ENCODE peak calls at places on chromosomes 13 and 19, in four cellular contexts. D is ovary, Q is A549, T is suprapubic skin. E is an unnamed sample.

GRCh38 chr13:78603240-78603947 is at the start of gene POU4F1:
- DNase-seq in D (no peak), T (no peak), Q (peak; percentile 76), E (no peak)

GRCh38 chr19:2266183-2266993 is 10.2 kb upstream of the JSRP1 start:
- DNase-seq in D (peak; percentile 74), T (no peak), Q (no peak), E (peak; percentile 94)

GRCh38 chr13:23427342-23428182 is 5.9 kb downstream of the SACS start:
- DNase-seq in D (peak; percentile 20), T (no peak), Q (peak; percentile 79), E (peak; percentile 94)

GRCh38 chr19:33814181-33815165 is 17.8 kb downstream of the KCTD15 start:
- DNase-seq in D (no peak), T (peak; percentile 43), Q (no peak), E (no peak)

GRCh38 chr19:53868091-53868891 is 608 bp downstream of the MYADM start:
- DNase-seq in Q (peak; percentile 80), D (peak; percentile 59), T (peak; percentile 91), E (no peak)

GRCh38 chr13:45370922-45371406 is 30.0 kb upstream of the TPT1 start:
- DNase-seq in Q (peak; percentile 41), D (peak; percentile 82), T (no peak), E (no peak)

GRCh38 chr19:13707901-13708300 is 56.4 kb upstream of the MRI1 start:
- DNase-seq in D (no peak), T (no peak), Q (no peak), E (no peak)

GRCh38 chr19:33303791-33304759 is 1.7 kb upstream of the CEBPA start:
- DNase-seq in T (no peak), D (no peak), Q (no peak), E (no peak)

GRCh38 chr19:47445937-47446402 is 25.7 kb downstream of the SLC8A2 start:
- DNase-seq in D (peak; percentile 33), Q (peak; percentile 59), T (no peak), E (no peak)

GRCh38 chr19:57947088-57947418 is 453 bp downstream of the ZNF256 start:
- DNase-seq in T (no peak), D (no peak), Q (no peak), E (no peak)

GRCh38 chr19:3266092-3266693 is 41.7 kb downstream of the CELF5 start:
- DNase-seq in T (no peak), D (no peak), Q (no peak), E (no peak)

GRCh38 chr19:44694184-44694579 is 4.8 kb upstream of the CEACAM16 start:
- DNase-seq in Q (no peak), D (no peak), T (no peak), E (no peak)

GRCh38 chr19:42831221-42832019 is 48.1 kb downstream of the PSG1 start:
- DNase-seq in T (no peak), D (no peak), Q (peak; percentile 98), E (no peak)

GRCh38 chr13:84362777-84363176 is 480.5 kb upstream of the SLITRK1 start:
- DNase-seq in Q (no peak), D (no peak), T (no peak), E (no peak)

GRCh38 chr19:46766569-46767317 is 20.5 kb upstream of the STRN4 start:
- DNase-seq in T (no peak), Q (peak; percentile 75), D (no peak), E (no peak)

GRCh38 chr13:112067121-112067741 is at the start of gene SOX1:
- DNase-seq in D (no peak), Q (no peak), T (peak; percentile 73), E (peak; percentile 47)

GRCh38 chr13:111201304-111201940 is 86.3 kb downstream of the ARHGEF7 start:
- DNase-seq in D (no peak), T (no peak), Q (no peak), E (no peak)

GRCh38 chr13:25067054-25067453 is 28.9 kb upstream of the PABPC3 start:
- DNase-seq in T (no peak), Q (no peak), D (no peak), E (no peak)

GRCh38 chr19:7494416-7495098 is 5.7 kb upstream of the PEX11G start:
- DNase-seq in D (peak; percentile 65), Q (no peak), T (no peak), E (no peak)

GRCh38 chr13:94143624-94144350 is 335.7 kb downstream of the DCT start:
- DNase-seq in T (no peak), D (no peak), Q (no peak), E (no peak)

GRCh38 chr13:30880756-30881155 is 25.3 kb upstream of the MEDAG start:
- DNase-seq in Q (peak; percentile 25), T (no peak), D (no peak), E (no peak)

GRCh38 chr19:4635763-4636135 is 3.6 kb upstream of the TNFAIP8L1 start:
- DNase-seq in Q (no peak), D (no peak), T (no peak), E (no peak)

GRCh38 chr19:38264486-38265212 is at the start of gene SPINT2:
- DNase-seq in T (no peak), D (no peak), Q (no peak), E (no peak)

GRCh38 chr13:57878291-57878690 is 246.7 kb downstream of the PCDH17 start:
- DNase-seq in D (no peak), T (no peak), Q (no peak), E (no peak)

GRCh38 chr13:106372199-106373160 is 163.0 kb downstream of the EFNB2 start:
- DNase-seq in T (no peak), Q (no peak), D (no peak), E (no peak)

GRCh38 chr13:101144808-101145419 is 271.4 kb downstream of the NALCN start:
- DNase-seq in T (no peak), D (no peak), Q (peak; percentile 50), E (no peak)

GRCh38 chr13:34076943-34077703 is 259.2 kb downstream of the RFC3 start:
- DNase-seq in Q (peak; percentile 36), D (no peak), T (no peak), E (no peak)

GRCh38 chr13:94702181-94703041 is 9.9 kb downstream of the SOX21 start:
- DNase-seq in Q (no peak), T (no peak), D (no peak), E (no peak)

GRCh38 chr19:12294308-12295158 is at the start of gene ZNF44:
- DNase-seq in D (peak; percentile 96), T (peak; percentile 98), Q (peak; percentile 74), E (peak; percentile 100)
- TF ChIP-seq EP300 in D (no peak), T (no peak), Q (no peak), E (no peak)

GRCh38 chr13:80695841-80696240 is 354.9 kb upstream of the SPRY2 start:
- DNase-seq in D (no peak), Q (no peak), T (no peak), E (no peak)

GRCh38 chr13:80684525-80685017 is 343.6 kb upstream of the SPRY2 start:
- DNase-seq in T (no peak), Q (no peak), D (no peak), E (no peak)

GRCh38 chr13:80685942-80686341 is 345.0 kb upstream of the SPRY2 start:
- DNase-seq in Q (no peak), D (no peak), T (no peak), E (no peak)

DNA sequence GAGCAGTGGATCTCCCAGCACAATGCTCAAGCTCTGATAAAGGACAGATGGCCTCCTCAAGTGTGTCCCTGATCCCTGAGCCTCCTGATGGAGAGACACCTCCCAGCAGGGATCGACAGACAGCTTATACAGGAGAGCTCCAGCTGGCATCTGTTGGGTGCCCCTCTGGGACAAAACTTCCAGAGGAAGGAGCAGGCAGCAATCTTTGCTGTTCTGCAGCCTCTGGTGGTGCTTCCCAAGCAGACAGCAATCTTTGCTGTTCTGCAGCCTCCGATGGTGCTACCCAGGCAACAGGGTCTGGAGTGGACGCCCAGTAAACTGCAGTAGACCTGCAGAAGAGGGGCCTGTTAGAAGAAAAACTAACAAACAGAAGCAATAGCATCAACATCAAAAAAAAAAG is 349.3 kb upstream of the SPRY2 start:
- DNase-seq in T (no peak), D (no peak), Q (no peak), E (no peak)
- H3K9me3 ChIP-seq in T (peaks cover 4% of the 10 kb centered on the region), D (no peaks in the 10 kb centered on the region), Q (no peaks in the 10 kb centered on the region), E (no peaks in the 10 kb centered on the region)

DNA sequence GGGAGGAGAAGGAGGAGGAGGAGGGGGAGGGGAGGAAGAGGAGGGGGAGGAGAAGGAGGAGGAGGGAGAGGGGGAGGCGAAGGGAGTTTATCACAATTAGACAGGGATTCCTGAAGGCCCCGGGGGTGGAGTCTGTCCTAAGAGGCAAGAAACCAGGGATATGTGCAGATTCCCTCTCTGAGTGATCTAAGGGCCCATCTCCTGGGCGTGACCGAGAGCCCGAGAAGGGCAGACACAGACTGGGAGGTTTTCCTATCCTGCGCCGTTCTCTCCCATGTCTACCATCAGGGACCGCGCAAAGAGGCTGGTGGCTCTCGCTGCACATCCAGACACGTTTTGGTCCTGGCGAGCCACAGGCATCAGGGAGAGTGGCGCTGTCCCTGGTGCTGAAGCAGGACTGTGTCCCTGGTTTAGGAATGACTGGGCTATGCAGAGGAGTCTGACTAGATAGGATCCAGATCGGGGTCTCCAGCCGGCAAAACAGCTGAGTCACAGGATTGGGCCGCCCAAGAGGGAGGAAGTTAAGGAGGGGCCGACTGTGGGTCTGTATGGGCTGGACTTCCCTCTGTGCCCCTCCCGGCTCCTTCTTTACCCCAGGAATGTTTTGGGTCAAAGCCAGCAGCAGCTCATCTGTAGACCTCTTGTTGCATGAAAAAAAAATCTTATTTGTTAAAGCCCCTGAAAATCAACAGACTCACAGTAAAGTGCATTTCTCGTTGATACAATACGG is 17.9 kb upstream of the ZNF175 start:
- DNase-seq in D (peak; percentile 32), T (no peak), Q (peak; percentile 29), E (no peak)
- TF ChIP-seq EP300 in D (no peak), T (no peak), Q (no peak), E (no peak)

GRCh38 chr13:60494296-60494695 is 97.3 kb downstream of the TDRD3 start:
- DNase-seq in T (no peak), D (no peak), Q (no peak), E (no peak)
- H3K9me3 ChIP-seq in T (no peaks in the 10 kb centered on the region), D (no peaks in the 10 kb centered on the region), Q (no peaks in the 10 kb centered on the region), E (no peaks in the 10 kb centered on the region)

GRCh38 chr19:35462476-35462953 is 14.5 kb downstream of the FFAR2 start:
- DNase-seq in Q (no peak), T (no peak), D (no peak), E (no peak)
- TF ChIP-seq EP300 in Q (no peak), T (no peak), D (no peak), E (no peak)

DNA sequence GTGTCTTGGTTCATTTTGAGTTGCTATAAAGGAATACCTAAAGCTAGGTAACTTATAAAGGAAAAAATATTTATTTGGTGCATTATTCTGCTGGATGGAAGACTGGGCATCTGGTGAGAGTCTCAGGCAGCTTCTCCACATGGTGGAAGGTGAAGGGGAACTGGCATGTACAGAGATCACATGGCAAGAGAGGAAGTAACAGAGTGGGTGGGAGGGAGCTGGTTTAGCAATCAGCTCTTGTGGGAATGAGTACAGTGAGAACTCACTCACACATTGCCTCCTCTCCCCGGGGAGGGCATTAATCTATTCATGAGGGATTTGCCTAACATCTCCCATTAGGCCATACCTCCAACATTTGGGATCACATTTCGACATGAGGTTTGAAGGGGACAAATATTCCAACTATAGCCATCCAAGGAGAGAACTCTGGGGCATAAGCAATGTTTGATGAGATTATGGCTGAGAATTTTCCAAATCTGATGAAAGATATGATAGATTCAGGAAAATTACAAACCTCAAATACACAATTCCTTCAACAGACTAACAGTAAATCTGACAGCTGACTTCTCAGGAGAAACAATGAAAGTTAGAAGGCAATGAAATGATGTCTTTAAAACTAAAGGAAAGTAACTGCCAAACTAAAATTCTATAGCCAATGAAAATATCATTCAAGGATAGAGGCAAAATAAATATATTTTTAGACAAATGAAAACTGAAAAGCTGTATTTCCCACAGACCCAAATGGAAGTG is 52.5 kb downstream of the MTUS2 start:
- DNase-seq in T (no peak), Q (no peak), D (no peak), E (no peak)
- H3K9me3 ChIP-seq in T (peaks cover 12% of the 10 kb centered on the region), Q (no peaks in the 10 kb centered on the region), D (no peaks in the 10 kb centered on the region), E (peaks cover 16% of the 10 kb centered on the region)

GRCh38 chr19:55615553-55616394 is 8.6 kb downstream of the ZNF784 start:
- DNase-seq in T (no peak), Q (no peak), D (no peak), E (no peak)
- TF ChIP-seq EP300 in T (no peak), Q (no peak), D (no peak), E (no peak)